ENCODE peak calls at places on chromosomes 16 and 17, in nine cellular contexts. O is bronchial epithelial cell; A is IMR-90; K is right lobe of liver; P is GM12892; V is activated CD8-positive, alpha-beta memory T cell treated with anti-CD3 and anti-CD28 coated beads, Interleukin-2, amount 50 U/mL, for 4 hours; D is ascending aorta; L is NCI-H82; C is hypothalamus. M is an unnamed sample.

GRCh38 chr17:15513859-15514446 is 46.5 kb upstream of the CDRT4 start:
- DNase-seq in O (no peak), A (peak; percentile 24), K (no peak), P (no peak), V (no peak), D (no peak), L (no peak), C (no peak), M (no peak)

GRCh38 chr17:3835410-3836229 is 10.4 kb downstream of the NCBP3 start:
- DNase-seq in O (no peak), A (no peak), K (no peak), P (no peak), V (no peak), D (no peak), L (no peak), C (no peak), M (no peak)

GRCh38 chr17:8741771-8742170 is 2.9 kb downstream of the CCDC42 start:
- DNase-seq in O (no peak), A (no peak), K (no peak), P (no peak), V (no peak), D (no peak), L (no peak), C (no peak), M (no peak)

GRCh38 chr17:77942111-77942988 is 16.2 kb upstream of the TNRC6C start:
- DNase-seq in O (no peak), A (no peak), K (no peak), P (no peak), V (no peak), D (no peak), L (no peak), C (peak; percentile 33), M (no peak)

GRCh38 chr16:67399218-67399733 is 6.0 kb upstream of the TPPP3 start:
- DNase-seq in O (no peak), A (no peak), K (no peak), P (peak; percentile 85), V (peak; percentile 38), D (no peak), L (no peak), C (peak; percentile 37), M (no peak)

GRCh38 chr17:66494023-66494803 is 191.8 kb downstream of the PRKCA start:
- DNase-seq in O (peak; percentile 88), A (peak; percentile 94), K (no peak), P (no peak), V (no peak), D (no peak), L (no peak), C (no peak), M (no peak)

GRCh38 chr17:40122466-40122943 is 734 bp downstream of the MSL1 start:
- DNase-seq in O (no peak), A (peak; percentile 47), K (peak; percentile 62), P (peak; percentile 57), V (no peak), D (no peak), L (peak; percentile 61), C (no peak), M (no peak)

GRCh38 chr16:30524575-30525571 is 1.5 kb downstream of the ZNF768 start:
- DNase-seq in O (no peak), A (no peak), K (no peak), P (no peak), V (no peak), D (no peak), L (no peak), C (no peak), M (no peak)

GRCh38 chr17:68868708-68869107 is 86.5 kb downstream of the ABCA8 start:
- DNase-seq in O (no peak), A (peak; percentile 31), K (peak; percentile 71), P (no peak), V (no peak), D (no peak), L (peak; percentile 34), C (no peak), M (no peak)

GRCh38 chr16:67158637-67159600 is 790 bp downstream of the TRADD start:
- DNase-seq in O (peak; percentile 48), A (no peak), K (no peak), P (no peak), V (peak; percentile 77), D (no peak), L (peak; percentile 63), C (no peak), M (no peak)

GRCh38 chr17:63841350-63842172 is 924 bp downstream of the SMARCD2 start:
- DNase-seq in O (peak; percentile 15), A (peak; percentile 34), K (peak; percentile 79), P (no peak), V (no peak), D (no peak), L (peak; percentile 65), C (peak; percentile 24), M (no peak)